ENCODE peak calls at places on chromosome 17, in five cellular contexts. W is thoracic aorta; X is CD4-positive, alpha-beta memory T cell; P is heart right ventricle; D is HCT116. J is an unnamed sample.

GRCh38 chr17:70552230-70552981 is 383.1 kb downstream of the KCNJ2 start:
- DNase-seq in W (no peak), X (no peak), P (peak; percentile 8), D (peak; percentile 29), J (no peak)

GRCh38 chr17:18043491-18043890 is 4.3 kb downstream of the GID4 start:
- DNase-seq in W (no peak), X (no peak), P (no peak), D (peak; percentile 12), J (no peak)

GRCh38 chr17:9522074-9522473 is 53.5 kb downstream of the STX8 start:
- DNase-seq in W (no peak), X (peak; percentile 26), P (peak; percentile 23), D (no peak), J (no peak)

GRCh38 chr17:37512442-37513070 is 22.9 kb downstream of the DUSP14 start:
- DNase-seq in W (no peak), X (no peak), P (no peak), D (no peak), J (no peak)

GRCh38 chr17:50481648-50482047 is 3.0 kb downstream of the RSAD1 start:
- DNase-seq in W (no peak), X (no peak), P (no peak), D (no peak), J (no peak)

GRCh38 chr17:9817086-9817485 is 4.8 kb downstream of the GSG1L2 start:
- DNase-seq in W (no peak), X (no peak), P (no peak), D (peak; percentile 61), J (no peak)

GRCh38 chr17:78362671-78363070 is 2.8 kb upstream of the SOCS3 start:
- DNase-seq in W (no peak), X (no peak), P (no peak), D (no peak), J (no peak)

GRCh38 chr17:60160829-60161501 is 11.2 kb downstream of the CA4 start:
- DNase-seq in W (no peak), X (no peak), P (no peak), D (no peak), J (no peak)

GRCh38 chr17:69246726-69247375 is 18.2 kb upstream of the ABCA10 start:
- DNase-seq in W (no peak), X (peak; percentile 32), P (no peak), D (peak; percentile 55), J (no peak)

GRCh38 chr17:14781123-14781522 is 480.2 kb downstream of the HS3ST3B1 start:
- DNase-seq in W (no peak), X (no peak), P (no peak), D (no peak), J (no peak)

GRCh38 chr17:41907633-41908539 is 10.9 kb downstream of the ACLY start:
- DNase-seq in W (no peak), X (no peak), P (no peak), D (no peak), J (no peak)

GRCh38 chr17:61986898-61987297 is 59.1 kb upstream of the INTS2 start:
- DNase-seq in W (no peak), X (no peak), P (no peak), D (no peak), J (no peak)

GRCh38 chr17:50146927-50147640 is 3.4 kb downstream of the PPP1R9B start:
- DNase-seq in W (no peak), X (peak; percentile 25), P (no peak), D (no peak), J (peak; percentile 71)

GRCh38 chr17:2485970-2486369 is 25.7 kb downstream of the METTL16 start:
- DNase-seq in W (no peak), X (no peak), P (no peak), D (no peak), J (no peak)

GRCh38 chr17:45677770-45678169 is 106.3 kb upstream of the CRHR1 start:
- DNase-seq in W (no peak), X (no peak), P (no peak), D (no peak), J (no peak)

GRCh38 chr17:28335959-28336871 is 654 bp downstream of the TNFAIP1 start:
- DNase-seq in W (no peak), X (no peak), P (peak; percentile 85), D (peak; percentile 75), J (no peak)

GRCh38 chr17:11935734-11936406 is 61.4 kb downstream of the ZNF18 start:
- DNase-seq in W (no peak), X (no peak), P (peak; percentile 51), D (peak; percentile 43), J (no peak)

GRCh38 chr17:50634123-50634914 is at the start of gene ABCC3:
- DNase-seq in W (no peak), X (no peak), P (no peak), D (no peak), J (peak; percentile 67)

GRCh38 chr17:68381076-68381900 is 76.0 kb downstream of the WIPI1 start:
- DNase-seq in W (peak; percentile 13), X (no peak), P (no peak), D (peak; percentile 98), J (no peak)

GRCh38 chr17:49226771-49227435 is 3.7 kb downstream of the PHOSPHO1 start:
- DNase-seq in W (no peak), X (no peak), P (no peak), D (no peak), J (no peak)

GRCh38 chr17:73007447-73007846 is 85.0 kb downstream of the SLC39A11 start:
- DNase-seq in W (no peak), X (no peak), P (peak; percentile 30), D (no peak), J (no peak)

GRCh38 chr17:27338536-27338985 is 44.6 kb downstream of the WSB1 start:
- DNase-seq in W (no peak), X (no peak), P (no peak), D (no peak), J (no peak)

GRCh38 chr17:39195568-39196160 is 1.8 kb downstream of the CACNB1 start:
- DNase-seq in W (no peak), X (peak; percentile 25), P (no peak), D (no peak), J (peak; percentile 84)

GRCh38 chr17:21039839-21040575 is 2.8 kb downstream of the USP22 start:
- DNase-seq in W (no peak), X (peak; percentile 32), P (no peak), D (peak; percentile 53), J (no peak)

GRCh38 chr17:29592850-29593545 is at the start of gene ANKRD13B:
- DNase-seq in W (no peak), X (no peak), P (peak; percentile 44), D (no peak), J (no peak)
- H3K4me1 ChIP-seq in W (peaks cover 55% of the 10 kb centered on the region), X (peaks cover 50% of the 10 kb centered on the region), P (peaks cover 64% of the 10 kb centered on the region), D (peaks cover 61% of the 10 kb centered on the region), J (peaks cover 50% of the 10 kb centered on the region)

GRCh38 chr17:16987830-16988601 is 16.1 kb upstream of the TNFRSF13B start:
- DNase-seq in W (no peak), X (peak; percentile 36), P (peak; percentile 80), D (no peak), J (peak; percentile 82)

GRCh38 chr17:16988749-16989229 is 16.9 kb upstream of the TNFRSF13B start:
- DNase-seq in W (no peak), X (no peak), P (no peak), D (no peak), J (no peak)

GRCh38 chr17:16991349-16992009 is 19.6 kb upstream of the TNFRSF13B start:
- DNase-seq in W (no peak), X (peak; percentile 75), P (peak; percentile 70), D (peak; percentile 57), J (peak; percentile 78)

GRCh38 chr17:16989230-16989952 is 17.5 kb upstream of the TNFRSF13B start:
- DNase-seq in W (no peak), X (peak; percentile 36), P (no peak), D (no peak), J (no peak)

DNA sequence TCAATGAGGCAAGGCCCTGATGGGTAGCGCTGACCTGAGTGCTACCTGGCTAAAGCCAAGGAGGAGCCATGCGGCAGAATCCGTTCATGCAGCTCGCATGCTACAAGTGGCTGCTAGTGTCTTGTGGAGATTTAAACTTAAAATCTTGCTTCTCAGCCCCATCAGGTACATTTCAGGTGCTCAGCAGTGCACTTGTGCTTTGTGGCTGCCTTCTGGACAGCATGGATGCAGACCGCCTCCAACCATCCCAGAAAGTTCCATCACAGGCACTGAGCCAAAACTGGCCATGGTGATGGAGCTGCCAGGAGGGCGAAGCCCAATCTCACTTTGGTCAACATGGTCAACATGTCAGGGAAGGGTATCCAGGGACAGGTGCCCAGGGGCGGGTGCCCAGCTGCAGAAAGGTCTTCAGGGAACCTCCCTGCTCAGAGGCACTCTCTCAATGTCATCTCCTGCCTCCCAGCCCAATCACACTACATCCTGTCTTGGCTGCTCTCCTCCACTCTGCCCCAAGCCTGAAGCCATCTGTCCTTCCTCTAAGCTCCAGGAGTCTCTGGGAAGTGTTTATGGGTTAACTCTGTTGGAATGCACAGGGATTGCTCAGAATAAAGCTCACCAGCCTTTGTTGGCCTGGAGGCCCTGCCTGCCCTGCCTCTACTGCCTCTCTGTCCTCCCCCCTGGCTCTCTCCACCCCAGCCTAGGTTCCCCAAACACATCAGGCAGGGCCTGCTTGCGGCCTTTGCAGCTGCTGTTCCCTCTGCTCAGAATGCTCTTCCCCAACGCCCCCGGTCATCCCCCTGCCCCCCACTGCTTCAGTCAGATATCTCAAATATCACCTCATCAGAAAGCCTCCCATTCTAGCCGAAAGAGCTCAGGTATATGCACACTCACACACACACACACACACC is 18.3 kb upstream of the TNFRSF13B start:
- DNase-seq in W (no peak), X (no peak), P (no peak), D (no peak), J (no peak)
- H3K4me3 ChIP-seq in W (no peak overlapping the region), X (no peak overlapping the region), P (no peak overlapping the region), D (no peak overlapping the region), J (no peak overlapping the region)

GRCh38 chr17:40315678-40316570 is 6.9 kb downstream of the RARA start:
- DNase-seq in W (no peak), X (no peak), P (no peak), D (no peak), J (peak; percentile 65)
- H3K4me1 ChIP-seq in W (peaks cover 91% of the 10 kb centered on the region), X (peaks cover 75% of the 10 kb centered on the region), P (peaks cover 94% of the 10 kb centered on the region), D (peaks cover 90% of the 10 kb centered on the region), J (peaks cover 87% of the 10 kb centered on the region)

DNA sequence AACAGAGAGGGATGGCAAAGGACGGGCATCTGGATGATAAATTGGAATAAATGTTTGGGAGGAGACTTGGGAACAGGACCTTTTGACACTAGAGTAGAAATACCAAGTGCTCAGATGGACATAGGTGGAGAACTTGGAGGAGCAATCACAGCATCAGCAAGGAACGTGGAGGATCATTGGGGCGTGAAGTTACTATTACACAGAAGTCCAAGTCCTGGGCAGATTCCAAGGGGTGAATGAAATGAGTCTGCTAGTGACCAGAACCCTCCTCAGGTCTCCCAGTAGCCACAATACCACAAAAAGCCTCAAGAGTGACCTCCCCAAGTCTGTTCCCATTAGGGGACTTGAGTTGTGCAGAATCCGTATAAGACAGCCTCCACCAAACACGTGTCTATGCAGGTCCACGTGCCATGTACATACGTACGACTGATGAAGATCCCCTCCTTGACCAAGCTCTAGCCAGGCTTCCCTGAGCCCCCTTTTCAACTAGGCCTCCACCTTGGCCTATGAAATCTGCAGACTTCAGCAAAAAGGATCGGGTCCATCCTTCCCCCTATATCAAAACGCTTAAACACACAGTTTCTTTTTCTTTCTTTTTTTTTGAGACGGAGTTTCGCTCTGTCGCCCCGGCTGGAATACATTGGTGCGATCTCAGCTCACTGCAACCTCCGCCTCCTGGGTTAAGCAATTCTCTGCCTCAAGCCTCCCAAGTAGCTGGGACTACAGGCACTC is 2.2 kb downstream of the C17orf67 start:
- DNase-seq in W (no peak), X (no peak), P (no peak), D (no peak), J (no peak)
- H3K4me3 ChIP-seq in W (no peak overlapping the region), X (no peak overlapping the region), P (no peak overlapping the region), D (no peak overlapping the region), J (no peak overlapping the region)